ENCODE peak calls at places on chromosomes 12 and 14, in six cellular contexts. R is NCI-H1092; H is NCI-H2081; W is stimulated activated CD4-positive, alpha-beta T cell treated with anti-CD3 and anti-CD28 coated beads, Interleukin-4, amount 100 ng/mL, for 1 hour; S is right cardiac atrium; Y is activated CD4-positive, alpha-beta T cell treated with anti-CD3 and anti-CD28 coated beads, Interleukin-2, amount 10 ng/mL, durations not matched to agents 7 days and 5 days. O is an unnamed sample.

GRCh38 chr14:35234007-35234406 is 58.2 kb upstream of the PSMA6 start:
- DNase-seq in H (no peak), R (no peak), Y (no peak), W (no peak), S (no peak), O (no peak)

GRCh38 chr12:123445388-123446344 is 9.2 kb upstream of the RILPL2 start:
- DNase-seq in S (peak; percentile 73), W (no peak), Y (no peak), H (no peak), R (no peak), O (no peak)

GRCh38 chr14:68568907-68569545 is 223.8 kb downstream of the ZFP36L1 start:
- DNase-seq in S (no peak), R (no peak), Y (no peak), W (no peak), H (no peak), O (no peak)

GRCh38 chr14:106530423-106531107 is 1004.2 kb downstream of the TMEM121 start:
- DNase-seq in H (no peak), S (no peak), Y (peak; percentile 32), R (no peak), W (peak; percentile 40), O (no peak)

GRCh38 chr14:22852940-22853767 is 16.8 kb downstream of the MMP14 start:
- DNase-seq in W (peak; percentile 93), Y (peak; percentile 87), S (peak; percentile 96), R (peak; percentile 72), H (peak; percentile 82), O (peak; percentile 57)

GRCh38 chr14:53103941-53104340 is 49.2 kb downstream of the DDHD1 start:
- DNase-seq in Y (no peak), S (no peak), H (no peak), R (no peak), W (no peak), O (no peak)

GRCh38 chr14:92517761-92518160 is 4.2 kb downstream of the RIN3 start:
- DNase-seq in H (no peak), R (no peak), W (no peak), S (no peak), Y (no peak), O (no peak)

GRCh38 chr14:64705406-64706118 is 1.3 kb downstream of the PLEKHG3 start:
- DNase-seq in H (peak; percentile 25), W (no peak), R (no peak), Y (no peak), S (no peak), O (no peak)

GRCh38 chr14:97977711-97978261 is 1180.6 kb downstream of the VRK1 start:
- DNase-seq in R (peak; percentile 94), W (peak; percentile 77), Y (peak; percentile 82), H (no peak), S (peak; percentile 95), O (peak; percentile 87)

GRCh38 chr14:95436348-95436747 is 80.1 kb downstream of the SYNE3 start:
- DNase-seq in Y (no peak), H (no peak), R (no peak), W (no peak), S (no peak), O (no peak)

GRCh38 chr14:75372260-75372659 is 55.6 kb upstream of the JDP2 start:
- DNase-seq in H (no peak), S (peak; percentile 59), Y (no peak), R (no peak), W (no peak), O (no peak)

GRCh38 chr12:25023808-25024207 is 74.9 kb upstream of the BCAT1 start:
- DNase-seq in H (no peak), Y (no peak), R (no peak), W (no peak), S (no peak), O (no peak)

O was measured in NCI-H774.